ENCODE peak calls at places on chromosome 13, in four cellular contexts. Q, V, J and M are unnamed samples.
A peak's percentile ranks its signal among the peaks of the same experiment; 100 is the strongest.

GRCh38 chr13:78979349-78979748 is 320.4 kb upstream of the OBI1 start:
- DNase-seq in V (no peak), Q (no peak), J (no peak), M (no peak)

GRCh38 chr13:27110056-27110746 is 61.4 kb downstream of the USP12 start:
- DNase-seq in Q (no peak), J (no peak), V (no peak), M (no peak)

GRCh38 chr13:24207841-24208240 is 47.3 kb downstream of the SPATA13 start:
- DNase-seq in V (no peak), J (no peak), Q (no peak), M (no peak)

GRCh38 chr13:110280231-110280813 is 26.6 kb downstream of the COL4A1 start:
- DNase-seq in J (no peak), Q (no peak), V (no peak), M (no peak)

GRCh38 chr13:85366759-85367417 is 432.3 kb downstream of the SLITRK6 start:
- DNase-seq in Q (no peak), J (no peak), V (no peak), M (no peak)

GRCh38 chr13:74040200-74040599 is 94.0 kb downstream of the KLF12 start:
- DNase-seq in V (peak; percentile 17), Q (no peak), J (peak; percentile 82), M (no peak)

GRCh38 chr13:51814825-51815650 is 11.1 kb upstream of the DHRS12 start:
- DNase-seq in J (peak; percentile 79), V (peak; percentile 77), Q (no peak), M (no peak)

GRCh38 chr13:93226065-93226622 is 463 bp upstream of the GPC6 start:
- DNase-seq in V (no peak), J (no peak), Q (no peak), M (no peak)

GRCh38 chr13:46475586-46475991 is 77.4 kb upstream of the LRCH1 start:
- DNase-seq in V (no peak), J (no peak), Q (no peak), M (no peak)

GRCh38 chr13:20399961-20400360 is 125.7 kb downstream of the CRYL1 start:
- DNase-seq in V (no peak), Q (no peak), J (no peak), M (no peak)

GRCh38 chr13:51599444-51600176 is 15.3 kb downstream of the WDFY2 start:
- DNase-seq in J (no peak), Q (no peak), V (no peak), M (no peak)

GRCh38 chr13:94636942-94637578 is 35.4 kb downstream of the GPR180 start:
- DNase-seq in V (no peak), Q (no peak), J (no peak), M (no peak)

GRCh38 chr13:113122571-113123225 is at the start of gene F10:
- DNase-seq in V (no peak), Q (no peak), J (peak; percentile 83), M (no peak)

GRCh38 chr13:99308481-99309087 is 1.4 kb upstream of the GPR183 start:
- DNase-seq in Q (no peak), J (no peak), V (no peak), M (no peak)

GRCh38 chr13:49366841-49367240 is 77.0 kb downstream of the CAB39L start:
- DNase-seq in V (no peak), J (no peak), Q (no peak), M (no peak)

GRCh38 chr13:94656766-94657165 is 55.1 kb downstream of the GPR180 start:
- DNase-seq in Q (no peak), J (no peak), V (peak; percentile 13), M (no peak)

GRCh38 chr13:38687246-38688229 is 661 bp downstream of the FREM2 start:
- DNase-seq in J (peak; percentile 37), Q (no peak), V (no peak), M (no peak)

GRCh38 chr13:39783051-39783450 is 127.6 kb downstream of the COG6 start:
- DNase-seq in V (no peak), J (no peak), Q (no peak), M (no peak)